ENCODE peak calls at places on chromosomes 1 and 21, in nine cellular contexts. M, E, X, Y, A, Z, O, W and H are unnamed samples.

GRCh38 chr1:20681999-20682398 is 20.8 kb upstream of the DDOST start:
- DNase-seq in M (no peak), E (no peak), X (no peak), Y (no peak), A (no peak), Z (no peak), O (no peak), W (no peak), H (no peak)

GRCh38 chr1:93129507-93130099 is 50.5 kb downstream of the MTF2 start:
- DNase-seq in M (no peak), E (no peak), X (no peak), Y (no peak), A (no peak), Z (no peak), O (no peak), W (no peak), H (no peak)

GRCh38 chr1:162252209-162252608 is 124.4 kb downstream of the SPATA46 start:
- DNase-seq in M (no peak), E (no peak), X (no peak), Y (no peak), A (no peak), Z (no peak), O (no peak), W (no peak), H (no peak)

GRCh38 chr21:39088831-39089380 is 94.3 kb downstream of the PSMG1 start:
- DNase-seq in M (no peak), E (no peak), X (peak; percentile 73), Y (no peak), A (no peak), Z (no peak), O (no peak), W (no peak), H (no peak)

GRCh38 chr1:58932820-58933598 is 149.2 kb upstream of the JUN start:
- DNase-seq in M (no peak), E (no peak), X (peak; percentile 88), Y (peak; percentile 97), A (peak; percentile 92), Z (no peak), O (no peak), W (peak; percentile 85), H (peak; percentile 93)

GRCh38 chr1:26602378-26602959 is 72.9 kb downstream of the RPS6KA1 start:
- DNase-seq in M (peak; percentile 57), E (no peak), X (peak; percentile 72), Y (peak; percentile 45), A (no peak), Z (no peak), O (no peak), W (no peak), H (no peak)

GRCh38 chr1:32142446-32143301 is 34.8 kb downstream of the KPNA6 start:
- DNase-seq in M (no peak), E (no peak), X (peak; percentile 58), Y (peak; percentile 62), A (no peak), Z (no peak), O (no peak), W (no peak), H (no peak)

GRCh38 chr1:210434224-210434623 is 105.5 kb downstream of the HHAT start:
- DNase-seq in M (no peak), E (no peak), X (no peak), Y (no peak), A (no peak), Z (no peak), O (no peak), W (no peak), H (no peak)

GRCh38 chr1:245855846-245856730 is 651.0 kb downstream of the SMYD3 start:
- DNase-seq in M (no peak), E (no peak), X (no peak), Y (peak; percentile 43), A (no peak), Z (no peak), O (no peak), W (no peak), H (no peak)

GRCh38 chr1:83318361-83318760 is 680.6 kb downstream of the TTLL7 start:
- DNase-seq in M (no peak), E (no peak), X (no peak), Y (no peak), A (no peak), Z (no peak), O (no peak), W (no peak), H (no peak)

GRCh38 chr1:179325836-179326235 is 32.2 kb downstream of the SOAT1 start:
- DNase-seq in M (no peak), E (no peak), X (no peak), Y (no peak), A (no peak), Z (no peak), O (no peak), W (no peak), H (no peak)

GRCh38 chr1:154353460-154353904 is 28.2 kb downstream of the ATP8B2 start:
- DNase-seq in M (no peak), E (no peak), X (peak; percentile 64), Y (peak; percentile 49), A (peak; percentile 48), Z (peak; percentile 45), O (no peak), W (no peak), H (no peak)

GRCh38 chr1:92441316-92442311 is 45.1 kb downstream of the GFI1 start:
- DNase-seq in M (peak; percentile 61), E (no peak), X (no peak), Y (no peak), A (no peak), Z (no peak), O (no peak), W (no peak), H (no peak)

GRCh38 chr1:178498896-178499675 is 2.3 kb upstream of the CLEC20A start:
- DNase-seq in M (no peak), E (no peak), X (no peak), Y (no peak), A (no peak), Z (no peak), O (no peak), W (no peak), H (no peak)